ENCODE peak calls at places on chromosomes 16 and 17, in nine cellular contexts. B, Z, Q, W, U, X, P, M and Y are unnamed samples.
A peak's percentile ranks its signal among the peaks of the same experiment; 100 is the strongest.

GRCh38 chr17:50891577-50891989 is 25.4 kb upstream of the TOB1 start:
- DNase-seq in U (no peak), P (no peak), M (no peak), X (no peak), Q (no peak), B (no peak), Z (no peak), W (no peak), Y (no peak)

GRCh38 chr17:59751955-59752413 is 44.5 kb downstream of the VMP1 start:
- DNase-seq in U (no peak), Z (no peak), M (no peak), Q (no peak), W (no peak), P (no peak), X (no peak), B (no peak), Y (no peak)

GRCh38 chr16:67429799-67430503 is 970 bp upstream of the HSD11B2 start:
- DNase-seq in M (no peak), U (no peak), P (no peak), Q (no peak), B (no peak), X (no peak), W (no peak), Z (no peak), Y (no peak)

GRCh38 chr17:43341705-43342600 is 56.8 kb upstream of the ARL4D start:
- DNase-seq in U (peak; percentile 83), B (no peak), P (no peak), X (peak; percentile 77), W (no peak), M (no peak), Q (no peak), Z (peak; percentile 78), Y (peak; percentile 69)

GRCh38 chr16:19517424-19518089 is 4.3 kb downstream of the GDE1 start:
- DNase-seq in Q (no peak), M (no peak), B (no peak), X (peak; percentile 42), Z (peak; percentile 32), P (no peak), W (no peak), U (peak; percentile 86), Y (peak; percentile 58)

GRCh38 chr17:41692722-41693521 is 4.2 kb downstream of the EIF1 start:
- DNase-seq in M (no peak), X (no peak), Z (no peak), W (no peak), P (no peak), B (no peak), U (no peak), Q (no peak), Y (no peak)

GRCh38 chr16:18789515-18789849 is 652 bp downstream of the RPS15A start:
- DNase-seq in P (no peak), B (no peak), W (no peak), U (no peak), X (no peak), Q (no peak), Z (no peak), M (no peak), Y (no peak)

GRCh38 chr17:63819585-63820537 is 7.4 kb upstream of the PSMC5 start:
- DNase-seq in U (no peak), W (no peak), M (no peak), P (no peak), B (no peak), Q (no peak), Z (no peak), X (no peak), Y (no peak)

GRCh38 chr16:74586948-74587347 is 20.0 kb downstream of the GLG1 start:
- DNase-seq in P (no peak), X (no peak), M (no peak), Q (no peak), B (no peak), W (no peak), Z (no peak), U (no peak), Y (no peak)

GRCh38 chr17:33534063-33534462 is 241.0 kb upstream of the ASIC2 start:
- DNase-seq in U (no peak), Q (no peak), W (no peak), B (no peak), P (no peak), M (no peak), Z (no peak), X (no peak), Y (no peak)

GRCh38 chr17:66637491-66637890 is 197.4 kb upstream of the CACNG5 start:
- DNase-seq in Q (no peak), B (peak; percentile 42), W (no peak), Z (no peak), M (no peak), X (peak; percentile 92), P (no peak), U (no peak), Y (no peak)

GRCh38 chr17:144936-145670 is 7.7 kb downstream of the SCGB1C2 start:
- DNase-seq in U (no peak), X (no peak), Q (no peak), W (peak; percentile 3), M (peak; percentile 1), Z (no peak), B (peak; percentile 74), P (no peak), Y (peak; percentile 0)

GRCh38 chr16:28188085-28188916 is 23.5 kb downstream of the XPO6 start:
- DNase-seq in X (no peak), U (no peak), Z (no peak), W (no peak), Q (no peak), B (no peak), P (no peak), M (no peak), Y (peak; percentile 43)

GRCh38 chr16:85564277-85565051 is 48.7 kb upstream of the GSE1 start:
- DNase-seq in U (no peak), M (no peak), W (no peak), B (no peak), X (no peak), Q (peak; percentile 87), P (no peak), Z (no peak), Y (no peak)

GRCh38 chr17:39166437-39167335 is 725 bp upstream of the ARL5C start:
- DNase-seq in P (no peak), B (no peak), Z (no peak), M (no peak), Q (no peak), X (no peak), W (no peak), U (no peak), Y (no peak)

GRCh38 chr16:5770118-5770517 is 672.5 kb upstream of the EEF2KMT start:
- DNase-seq in P (no peak), X (no peak), W (no peak), U (no peak), M (no peak), Z (no peak), B (no peak), Q (no peak), Y (no peak)

GRCh38 chr17:68457539-68458259 is 403 bp upstream of the WIPI1 start:
- DNase-seq in U (peak; percentile 97), B (peak; percentile 100), Q (peak; percentile 99), P (peak; percentile 99), X (peak; percentile 97), M (peak; percentile 99), Z (peak; percentile 99), W (peak; percentile 98), Y (peak; percentile 98)
- TF ChIP-seq CTCF in U (no peak), B (no peak), Q (no peak), P (no peak), X (no peak), M (no peak), Z (no peak), W (no peak), Y (no peak)

DNA sequence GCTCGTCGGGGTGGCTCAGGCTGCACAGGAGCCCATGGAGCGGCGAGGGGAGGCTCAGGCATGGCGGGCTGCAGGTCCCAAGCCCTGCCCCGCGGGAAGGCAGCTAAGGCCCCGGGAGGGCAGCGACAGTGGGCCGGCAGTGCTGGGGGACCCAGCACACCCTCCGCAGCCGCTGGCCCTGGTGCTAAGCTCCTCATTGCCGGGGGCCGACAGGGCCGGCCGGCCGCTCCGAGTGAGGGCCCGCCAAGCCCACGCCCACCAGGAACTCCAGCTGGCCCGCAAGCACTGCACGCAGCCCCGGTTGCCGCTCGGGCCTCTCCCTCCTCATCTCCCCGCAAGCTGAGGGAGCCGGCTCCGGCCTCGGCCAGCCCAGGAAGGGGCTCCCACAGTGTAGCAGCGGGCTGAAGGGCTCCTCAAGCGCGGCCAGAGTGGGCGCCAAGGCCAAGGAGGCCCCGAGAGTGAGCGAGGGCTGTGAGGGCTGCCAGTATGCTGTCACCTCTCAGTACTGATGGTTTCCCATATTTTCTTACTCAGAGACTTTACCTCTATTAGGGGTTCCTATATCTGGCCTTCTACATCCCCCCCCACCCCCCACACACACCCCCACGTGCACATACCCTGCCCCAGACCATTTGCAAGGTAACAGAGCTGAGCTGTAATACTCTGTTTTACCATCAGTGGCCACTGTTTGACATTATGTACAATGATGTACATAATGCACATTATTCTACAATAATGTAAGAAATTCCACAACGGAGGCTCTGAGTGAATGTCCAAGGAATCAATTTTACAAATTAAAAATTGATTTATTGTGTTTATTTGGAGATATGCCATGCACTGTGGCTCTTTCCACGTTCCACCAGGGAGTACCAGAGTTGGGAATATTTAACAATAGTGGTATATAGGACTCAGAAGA is 3.7 kb upstream of the VAT1L start:
- DNase-seq in W (no peak), M (no peak), Q (no peak), P (peak; percentile 46), U (peak; percentile 17), Z (no peak), B (no peak), X (no peak), Y (no peak)
- TF ChIP-seq CTCF in W (no peak), M (peak; percentile 30), Q (no peak), P (no peak), U (peak; percentile 28), Z (peak; percentile 33), B (no peak), X (no peak), Y (peak; percentile 11)

DNA sequence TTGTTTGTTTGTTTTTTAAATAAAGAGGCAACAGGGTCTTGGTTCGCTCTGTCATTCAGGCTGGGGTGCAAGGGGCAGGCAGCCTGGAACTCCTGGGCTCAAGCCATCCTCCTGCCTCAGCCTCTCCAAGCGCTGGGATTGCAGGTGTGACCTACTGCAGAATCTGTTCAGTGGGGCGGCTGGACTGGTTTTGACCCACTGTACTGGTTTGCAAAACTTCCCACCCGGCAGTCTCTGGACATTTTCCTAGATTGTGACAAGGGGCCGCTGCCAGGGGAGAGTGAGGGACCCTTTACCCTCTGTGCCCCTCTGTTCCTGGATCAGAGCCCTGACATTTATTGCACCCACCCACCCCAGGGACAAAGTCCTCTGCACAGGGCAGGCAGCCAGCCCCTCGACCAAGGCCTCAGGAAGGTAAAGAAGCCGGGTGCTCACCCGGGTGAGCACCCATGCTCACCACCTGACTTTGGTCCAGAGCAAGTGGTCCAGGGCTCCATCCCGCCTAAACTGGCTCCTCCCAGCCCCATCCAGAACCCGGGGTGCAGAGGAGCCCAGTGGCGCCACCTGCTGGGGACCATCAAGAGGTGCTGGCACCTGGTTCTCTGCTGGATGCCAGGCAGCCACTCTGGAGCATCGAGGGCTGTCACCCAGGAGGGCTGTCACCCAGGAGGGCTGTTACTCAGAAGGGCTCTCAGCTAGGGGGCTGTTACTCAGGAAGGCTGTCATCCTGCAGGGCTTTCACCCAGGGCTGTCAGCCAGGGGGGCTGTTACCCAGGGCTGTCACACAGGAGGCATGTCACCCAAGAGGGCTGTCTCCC is 98.9 kb downstream of the TNFRSF13B start:
- DNase-seq in P (peak; percentile 51), B (peak; percentile 85), W (no peak), X (no peak), Z (no peak), Q (no peak), U (peak; percentile 13), M (peak; percentile 58), Y (no peak)
- TF ChIP-seq CTCF in P (peak; percentile 40), B (no peak), W (peak; percentile 11), X (peak; percentile 18), Z (peak; percentile 68), Q (peak; percentile 55), U (peak; percentile 57), M (peak; percentile 95), Y (peak; percentile 92)

GRCh38 chr16:57628008-57628781 is at the start of gene ADGRG1:
- DNase-seq in B (peak; percentile 93), Z (peak; percentile 94), U (peak; percentile 94), W (peak; percentile 56), Q (peak; percentile 79), M (peak; percentile 52), P (no peak), X (peak; percentile 96), Y (peak; percentile 95)
- TF ChIP-seq CTCF in B (no peak), Z (no peak), U (peak; percentile 0), W (peak; percentile 14), Q (no peak), M (no peak), P (no peak), X (no peak), Y (peak; percentile 20)